ENCODE peak calls at places on chromosome 19, in seven cellular contexts. O is H1, S is mesendoderm, V is H9, T is trophoblast cell, X is mesenchymal stem cell, A is IMR-90. E is an unnamed sample.

GRCh38 chr19:31268751-31269150 is 80.5 kb downstream of the TSHZ3 start:
- DNase-seq in O (no peak), S (no peak), V (no peak), T (no peak), X (no peak), A (no peak), E (no peak)

GRCh38 chr19:46000497-46001246 is 5.4 kb downstream of the CCDC61 start:
- DNase-seq in O (no peak), S (peak), V (peak), T (no peak), X (no peak), A (no peak), E (peak)

GRCh38 chr19:58570770-58571574 is 2.2 kb downstream of the MZF1 start:
- DNase-seq in O (no peak), S (no peak), V (no peak), T (no peak), X (no peak), A (no peak), E (no peak)

GRCh38 chr19:13847033-13847899 is 29.7 kb upstream of the NANOS3 start:
- DNase-seq in O (no peak), S (peak), V (peak), T (peak), X (peak), A (peak), E (peak)

GRCh38 chr19:37551123-37551993 is 43.2 kb downstream of the ZNF571 start:
- DNase-seq in O (no peak), S (peak), V (no peak), T (peak), X (no peak), A (peak), E (no peak)

GRCh38 chr19:49546825-49547565 is 19.2 kb downstream of the RCN3 start:
- DNase-seq in O (peak), S (peak), V (peak), T (peak), X (peak), A (peak), E (peak)

GRCh38 chr19:10828981-10829821 is 6.8 kb downstream of the TMED1 start:
- DNase-seq in O (no peak), S (peak), V (peak), T (no peak), X (no peak), A (no peak), E (no peak)

GRCh38 chr19:6729573-6730152 is 7.7 kb downstream of the GPR108 start:
- DNase-seq in O (no peak), S (no peak), V (no peak), T (no peak), X (no peak), A (no peak), E (no peak)

GRCh38 chr19:39645800-39646411 is 9.8 kb upstream of the LGALS16 start:
- DNase-seq in O (no peak), S (peak), V (no peak), T (peak), X (peak), A (peak), E (peak)

GRCh38 chr19:17340871-17341357 is 3.6 kb downstream of the GTPBP3 start:
- DNase-seq in O (no peak), S (peak), V (peak), T (no peak), X (no peak), A (no peak), E (no peak)

GRCh38 chr19:40803170-40803856 is 4.3 kb downstream of the EGLN2 start:
- DNase-seq in O (no peak), S (no peak), V (no peak), T (no peak), X (no peak), A (no peak), E (no peak)

GRCh38 chr19:54937926-54938325 is 9.4 kb downstream of the NLRP7 start:
- DNase-seq in O (no peak), S (no peak), V (no peak), T (peak), X (no peak), A (no peak), E (no peak)

GRCh38 chr19:8552810-8553209 is 24.4 kb downstream of the MYO1F start:
- DNase-seq in O (peak), S (peak), V (peak), T (peak), X (no peak), A (peak), E (no peak)

GRCh38 chr19:54415208-54415900 is at the start of gene TTYH1:
- DNase-seq in O (no peak), S (no peak), V (peak), T (no peak), X (no peak), A (no peak), E (no peak)

GRCh38 chr19:18701250-18701608 is 17.7 kb downstream of the CRTC1 start:
- DNase-seq in O (no peak), S (no peak), V (no peak), T (no peak), X (no peak), A (no peak), E (no peak)

GRCh38 chr19:55082023-55082851 is 6.6 kb downstream of the EPS8L1 start:
- DNase-seq in O (no peak), S (peak), V (peak), T (no peak), X (peak), A (peak), E (no peak)

GRCh38 chr19:33302974-33303790 is 848 bp upstream of the CEBPA start:
- DNase-seq in O (no peak), S (peak), V (peak), T (peak), X (peak), A (peak), E (no peak)

GRCh38 chr19:48573163-48573505 is 21.2 kb downstream of the SULT2B1 start:
- DNase-seq in O (no peak), S (peak), V (no peak), T (no peak), X (no peak), A (no peak), E (peak)

GRCh38 chr19:37251308-37252229 is 33.6 kb downstream of the ZNF383 start:
- DNase-seq in O (no peak), S (peak), V (no peak), T (peak), X (peak), A (peak), E (peak)

GRCh38 chr19:3492131-3492839 is 8.2 kb downstream of the DOHH start:
- DNase-seq in O (no peak), S (no peak), V (no peak), T (no peak), X (no peak), A (no peak), E (no peak)

GRCh38 chr19:18743281-18743825 is 47.8 kb downstream of the COMP start:
- DNase-seq in O (no peak), S (no peak), V (peak), T (peak), X (peak), A (peak), E (no peak)

GRCh38 chr19:54507824-54508223 is 5.2 kb downstream of the LAIR2 start:
- DNase-seq in O (no peak), S (no peak), V (no peak), T (no peak), X (no peak), A (no peak), E (no peak)

GRCh38 chr19:55171440-55171839 is 5.0 kb upstream of the DNAAF3 start:
- DNase-seq in O (no peak), S (no peak), V (no peak), T (no peak), X (no peak), A (no peak), E (no peak)

GRCh38 chr19:56403261-56403660 is 871 bp upstream of the ZNF583 start:
- DNase-seq in O (no peak), S (no peak), V (no peak), T (no peak), X (no peak), A (peak), E (no peak)

GRCh38 chr19:14147797-14148605 is 11.6 kb upstream of the ASF1B start:
- DNase-seq in O (no peak), S (peak), V (peak), T (peak), X (peak), A (peak), E (no peak)

GRCh38 chr19:44692379-44692721 is 6.6 kb upstream of the CEACAM16 start:
- DNase-seq in O (no peak), S (no peak), V (no peak), T (no peak), X (no peak), A (no peak), E (no peak)

GRCh38 chr19:13835791-13836723 is 40.8 kb downstream of the ZSWIM4 start:
- DNase-seq in O (no peak), S (no peak), V (no peak), T (peak), X (peak), A (no peak), E (no peak)

GRCh38 chr19:32200312-32201038 is 144.9 kb upstream of the ZNF507 start:
- DNase-seq in O (no peak), S (no peak), V (no peak), T (no peak), X (no peak), A (no peak), E (no peak)

GRCh38 chr19:32720216-32720935 is 809 bp downstream of the TDRD12 start:
- DNase-seq in O (no peak), S (no peak), V (no peak), T (no peak), X (no peak), A (no peak), E (no peak)

GRCh38 chr19:48650974-48651681 is 5.1 kb upstream of the CA11 start:
- DNase-seq in O (no peak), S (no peak), V (no peak), T (no peak), X (no peak), A (no peak), E (no peak)

GRCh38 chr19:3725121-3725520 is 16.9 kb downstream of the TJP3 start:
- DNase-seq in O (no peak), S (no peak), V (no peak), T (no peak), X (no peak), A (no peak), E (no peak)

GRCh38 chr19:8324186-8325050 is 3.1 kb downstream of the RPS28 start:
- DNase-seq in O (no peak), S (no peak), V (peak), T (no peak), X (no peak), A (no peak), E (no peak)

GRCh38 chr19:18194554-18195238 is 1.7 kb downstream of the MPV17L2 start:
- DNase-seq in O (no peak), S (peak), V (peak), T (no peak), X (peak), A (peak), E (no peak)

GRCh38 chr19:11264452-11265176 is 2.3 kb upstream of the DOCK6 start:
- DNase-seq in O (no peak), S (peak), V (peak), T (no peak), X (no peak), A (no peak), E (no peak)

GRCh38 chr19:2552859-2553258 is 76.9 kb downstream of the GADD45B start:
- DNase-seq in O (no peak), S (peak), V (no peak), T (no peak), X (peak), A (no peak), E (no peak)

DNA sequence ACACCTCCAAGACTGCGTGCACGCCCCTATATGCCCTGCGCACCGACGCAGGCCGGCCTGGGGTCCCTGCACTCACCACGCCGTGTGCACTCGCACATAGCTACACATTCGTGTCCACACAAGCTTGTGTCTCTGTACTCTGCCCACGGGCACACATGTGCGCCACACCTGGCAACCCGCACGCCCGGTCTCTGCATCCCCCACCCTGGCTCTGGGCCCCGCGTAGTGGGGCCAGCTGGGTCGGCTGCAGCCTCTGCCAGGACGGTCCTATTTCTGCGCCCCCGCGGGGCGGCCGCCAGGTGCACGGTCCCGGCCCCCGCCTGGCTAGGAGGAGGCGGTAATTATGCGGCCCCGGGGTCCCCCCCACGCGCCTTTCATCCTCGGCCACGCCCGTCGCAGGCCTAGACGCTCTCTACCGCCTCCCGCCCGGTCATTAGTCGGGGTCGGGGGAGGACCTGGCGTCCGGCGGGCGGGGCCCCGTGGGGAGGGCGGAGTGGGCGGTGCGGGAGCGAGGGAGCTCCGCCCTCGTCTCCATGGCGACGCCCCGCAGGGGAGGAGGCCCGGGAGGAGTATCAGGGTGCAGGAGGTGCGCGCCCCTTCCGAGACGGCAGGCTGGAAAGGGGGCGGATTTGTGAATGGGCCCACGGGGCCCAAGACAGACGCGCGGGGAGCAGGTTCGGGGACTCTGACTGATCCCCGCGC is 2.9 kb upstream of the CIRBP start:
- DNase-seq in O (no peak), S (peak), V (peak), T (peak), X (peak), A (peak), E (peak)
- H2AK5ac ChIP-seq in O (peak), S (no peak), V (no peak), T (peak), X (no peak), A (peak), E (peak)

GRCh38 chr19:5045956-5046338 is 77.0 kb downstream of the KDM4B start:
- DNase-seq in O (no peak), S (no peak), V (no peak), T (no peak), X (no peak), A (no peak), E (no peak)
- H2AK5ac ChIP-seq in O (no peak), S (no peak), V (no peak), T (no peak), X (peak), A (no peak), E (peak)

DNA sequence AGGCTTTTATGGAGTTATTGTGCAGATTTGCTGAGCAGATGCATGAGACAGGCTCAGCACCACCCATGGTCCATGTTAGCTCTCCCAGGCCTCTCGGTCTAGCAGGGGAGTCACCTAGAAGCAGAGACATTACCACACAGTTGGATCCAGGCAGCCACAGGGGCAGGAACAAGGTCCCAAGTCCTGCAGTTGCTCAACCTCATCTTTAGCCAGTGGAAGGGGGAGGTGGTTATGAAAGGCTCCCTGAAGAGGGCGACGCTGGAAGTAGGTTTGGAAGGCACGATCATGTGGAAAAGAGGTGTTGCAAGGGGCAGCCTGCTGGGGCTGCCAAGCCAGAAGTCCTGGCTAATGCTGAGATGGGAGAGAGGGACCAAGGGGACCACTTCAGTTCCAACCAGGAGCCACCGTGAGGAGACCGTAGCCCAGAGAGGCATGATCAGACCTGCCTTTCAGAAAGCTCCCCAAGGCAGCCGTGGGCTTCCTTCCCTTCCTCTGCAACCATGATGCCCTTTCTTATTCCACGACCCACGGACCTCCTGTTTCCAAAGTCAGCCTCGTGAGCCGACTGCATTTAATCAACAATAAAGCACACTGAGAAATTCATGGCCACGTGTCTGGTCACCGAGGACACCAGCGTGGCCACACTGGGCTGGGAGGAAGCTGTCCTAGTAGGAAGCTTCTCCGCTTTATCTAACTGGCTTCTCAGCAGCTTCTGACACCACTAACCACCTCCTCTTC is 2.5 kb downstream of the AP1M1 start:
- DNase-seq in O (no peak), S (peak), V (no peak), T (no peak), X (peak), A (peak), E (no peak)
- H2AK5ac ChIP-seq in O (no peak), S (no peak), V (no peak), T (no peak), X (no peak), A (no peak), E (no peak)

GRCh38 chr19:51246153-51246552 is 4.7 kb upstream of the SIGLECL1 start:
- DNase-seq in O (no peak), S (no peak), V (no peak), T (no peak), X (no peak), A (peak), E (no peak)
- H2AK5ac ChIP-seq in O (no peak), S (no peak), V (no peak), T (no peak), X (no peak), A (no peak), E (no peak)

DNA sequence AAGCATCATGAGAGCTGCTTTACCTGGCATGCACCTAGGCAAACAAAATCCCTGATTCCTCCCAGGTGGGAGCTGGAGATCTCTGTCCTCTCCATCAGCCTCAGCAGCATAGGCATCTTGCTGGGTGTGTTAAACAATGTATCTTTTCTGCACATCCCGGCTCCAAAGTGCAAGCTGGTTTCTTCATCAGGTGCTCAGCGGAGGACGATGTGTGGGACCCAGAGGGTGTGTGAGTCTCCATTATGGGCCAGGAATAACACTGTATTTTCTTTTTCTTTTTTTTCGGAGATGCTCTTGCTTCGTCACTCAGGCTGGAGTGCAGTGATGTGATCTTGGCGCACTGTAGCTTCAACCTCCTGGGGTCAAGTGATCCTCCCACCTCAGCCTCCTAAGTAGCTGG is 9.9 kb downstream of the CNFN start:
- DNase-seq in O (no peak), S (no peak), V (no peak), T (no peak), X (no peak), A (no peak), E (no peak)
- H2AK5ac ChIP-seq in O (peak), S (no peak), V (no peak), T (no peak), X (no peak), A (no peak), E (no peak)

GRCh38 chr19:47306303-47306702 is 3.4 kb upstream of the C5AR1 start:
- DNase-seq in O (no peak), S (no peak), V (no peak), T (no peak), X (no peak), A (no peak), E (no peak)
- H2AK5ac ChIP-seq in O (no peak), S (no peak), V (no peak), T (no peak), X (no peak), A (peak), E (no peak)

GRCh38 chr19:35006342-35006998 is 6.3 kb downstream of the GRAMD1A start:
- DNase-seq in O (no peak), S (no peak), V (no peak), T (peak), X (peak), A (peak), E (no peak)
- H2AK5ac ChIP-seq in O (no peak), S (no peak), V (no peak), T (no peak), X (no peak), A (peak), E (no peak)

GRCh38 chr19:38580080-38580479 is 37.7 kb downstream of the MAP4K1 start:
- DNase-seq in O (no peak), S (no peak), V (no peak), T (no peak), X (no peak), A (no peak), E (no peak)
- H2AK5ac ChIP-seq in O (no peak), S (no peak), V (no peak), T (no peak), X (no peak), A (no peak), E (peak)

GRCh38 chr19:12669272-12670158 is 2.9 kb downstream of the WDR83 start:
- DNase-seq in O (no peak), S (peak), V (peak), T (peak), X (peak), A (peak), E (peak)

GRCh38 chr19:12668346-12668745 is 1.7 kb downstream of the WDR83 start:
- DNase-seq in O (no peak), S (no peak), V (no peak), T (no peak), X (no peak), A (no peak), E (no peak)

GRCh38 chr19:12667903-12668302 is 1.3 kb downstream of the WDR83 start:
- DNase-seq in O (no peak), S (no peak), V (no peak), T (no peak), X (no peak), A (no peak), E (no peak)

GRCh38 chr19:12670159-12670928 is 3.7 kb downstream of the WDR83 start:
- DNase-seq in O (no peak), S (no peak), V (no peak), T (no peak), X (no peak), A (no peak), E (no peak)

DNA sequence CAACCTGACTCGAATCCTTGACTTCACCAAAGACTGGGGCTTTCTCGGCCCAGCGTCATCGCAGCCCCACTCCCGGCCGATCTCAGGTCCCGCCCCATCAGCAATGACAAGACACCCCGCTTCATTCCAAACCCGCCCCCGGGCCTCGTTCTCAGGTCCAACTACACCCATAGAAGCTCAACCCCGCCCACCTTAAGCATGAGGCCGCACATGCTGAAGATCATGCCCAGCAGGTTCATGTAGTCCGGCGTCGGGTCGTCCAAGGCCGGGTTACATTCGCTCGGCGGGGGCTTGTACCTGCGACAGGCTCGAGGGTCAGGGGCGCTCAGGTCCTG is 2.3 kb downstream of the WDR83 start:
- DNase-seq in O (no peak), S (peak), V (no peak), T (peak), X (peak), A (peak), E (no peak)
- H2AK5ac ChIP-seq in O (no peak), S (no peak), V (no peak), T (no peak), X (no peak), A (peak), E (peak)

E was measured in neuronal stem cell.